ENCODE peak calls at places on chromosomes 12 and 14, in five cellular contexts. H is uterus, F is A549, C is transverse colon, U is adrenal gland. T is an unnamed sample.

GRCh38 chr12:120799417-120800045 is 73.9 kb downstream of the ACADS start:
- DNase-seq in H (no peak), F (no peak), U (no peak), C (no peak), T (no peak)

GRCh38 chr12:83168756-83169155 is 482.1 kb downstream of the TMTC2 start:
- DNase-seq in F (no peak), U (no peak), C (no peak), H (no peak), T (no peak)

GRCh38 chr12:131093971-131094830 is 140.5 kb downstream of the ADGRD1 start:
- DNase-seq in C (peak; percentile 4), H (peak; percentile 13), F (no peak), U (no peak), T (no peak)

GRCh38 chr12:45725631-45726593 is 3.6 kb upstream of the ARID2 start:
- DNase-seq in C (peak; percentile 17), U (peak; percentile 17), F (peak; percentile 46), H (no peak), T (no peak)

GRCh38 chr14:32201196-32201815 is 539 bp upstream of the RNU6-7 start:
- DNase-seq in H (peak; percentile 77), F (peak; percentile 66), C (peak; percentile 94), U (peak; percentile 84), T (peak; percentile 90)

GRCh38 chr14:100779691-100780080 is 46.2 kb upstream of the MEG3 start:
- DNase-seq in F (no peak), C (peak; percentile 5), U (no peak), H (no peak), T (no peak)

GRCh38 chr12:8823565-8824300 is 1.3 kb downstream of the A2ML1 start:
- DNase-seq in F (no peak), C (no peak), H (peak; percentile 34), U (peak; percentile 35), T (peak; percentile 14)

GRCh38 chr12:104974626-104975290 is 11.4 kb upstream of the NOPCHAP1 start:
- DNase-seq in C (peak; percentile 40), H (no peak), F (no peak), U (peak; percentile 26), T (no peak)

GRCh38 chr12:2484141-2484776 is 310.5 kb upstream of the FKBP4 start:
- DNase-seq in H (no peak), F (no peak), U (no peak), C (no peak), T (no peak)

GRCh38 chr12:63857771-63858670 is 13.5 kb downstream of the SRGAP1 start:
- DNase-seq in U (no peak), C (no peak), H (no peak), F (no peak), T (no peak)

GRCh38 chr14:100147181-100147631 is 12.2 kb downstream of the DEGS2 start:
- DNase-seq in F (no peak), U (no peak), H (no peak), C (no peak), T (no peak)

GRCh38 chr12:49367381-49368239 is at the start of gene SPATS2:
- DNase-seq in U (peak; percentile 93), F (no peak), C (peak; percentile 95), H (no peak), T (peak; percentile 92)

GRCh38 chr12:77923882-77924281 is 93.2 kb downstream of the NAV3 start:
- DNase-seq in U (no peak), C (no peak), H (no peak), F (no peak), T (no peak)

GRCh38 chr12:53298154-53298553 is 1.3 kb upstream of the MYG1 start:
- DNase-seq in F (no peak), U (peak; percentile 24), C (no peak), H (no peak), T (no peak)

GRCh38 chr12:65779091-65779642 is 45.1 kb upstream of the HMGA2 start:
- DNase-seq in H (no peak), U (no peak), F (no peak), C (no peak), T (no peak)

GRCh38 chr12:27226319-27226984 is 17.6 kb upstream of the STK38L start:
- DNase-seq in U (no peak), H (no peak), C (no peak), F (no peak), T (no peak)

GRCh38 chr12:52823761-52824450 is 10.0 kb upstream of the KRT4 start:
- DNase-seq in F (no peak), U (no peak), C (no peak), H (no peak), T (no peak)

GRCh38 chr12:22899184-22899583 is 274.2 kb downstream of the ETNK1 start:
- DNase-seq in F (no peak), C (no peak), U (no peak), H (no peak), T (no peak)
- H3K9me3 ChIP-seq in F (no peaks in the 10 kb centered on the region), C (no peaks in the 10 kb centered on the region), U (no peaks in the 10 kb centered on the region), H (no peaks in the 10 kb centered on the region), T (no peaks in the 10 kb centered on the region)

DNA sequence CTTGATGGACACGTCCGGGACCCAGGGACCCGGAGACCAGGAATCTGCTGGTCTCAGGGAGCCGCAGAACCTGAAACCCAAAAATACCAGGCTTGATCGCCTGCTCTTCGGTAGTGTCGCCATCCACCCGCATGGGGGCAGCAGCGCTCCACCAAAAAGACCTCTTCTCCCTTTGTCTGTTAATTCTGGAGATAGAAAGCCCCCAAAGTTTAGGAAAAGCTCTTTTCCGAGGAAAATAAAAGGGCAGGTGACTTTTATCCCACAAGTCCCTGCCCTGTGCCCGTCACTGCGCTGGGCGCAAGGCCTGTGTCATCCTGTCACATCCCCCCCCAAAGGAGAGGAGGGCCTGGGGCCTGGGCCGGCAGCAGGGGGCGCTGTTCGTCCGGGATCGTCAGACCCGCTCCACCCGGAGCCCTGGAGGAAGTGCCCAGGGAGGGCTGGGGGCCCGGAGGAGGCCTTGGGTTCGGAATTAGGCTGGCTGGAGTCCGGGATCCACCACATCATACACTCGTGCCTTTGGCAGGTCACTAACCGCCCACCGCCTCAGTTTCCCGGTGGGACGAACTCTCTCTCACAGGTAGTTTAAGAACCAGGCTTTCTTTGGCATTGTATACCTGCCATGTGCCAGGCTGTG is 31.9 kb downstream of the DAD1 start:
- DNase-seq in U (peak; percentile 80), F (peak; percentile 80), C (peak; percentile 89), H (peak; percentile 85), T (peak; percentile 80)
- TF ChIP-seq POLR2A in U (no peak), F (no peak), C (no peak), H (peak; percentile 19), T (no peak)

GRCh38 chr12:30425445-30425844 is 270.2 kb downstream of the IPO8 start:
- DNase-seq in C (no peak), U (no peak), F (no peak), H (no peak), T (no peak)

GRCh38 chr12:30427555-30427954 is 268.1 kb downstream of the IPO8 start:
- DNase-seq in C (no peak), F (no peak), U (no peak), H (no peak), T (no peak)

GRCh38 chr12:30423330-30423729 is 272.3 kb downstream of the IPO8 start:
- DNase-seq in U (no peak), H (no peak), F (no peak), C (no peak), T (no peak)

GRCh38 chr12:30422844-30423243 is 272.8 kb downstream of the IPO8 start:
- DNase-seq in U (no peak), C (no peak), F (no peak), H (no peak), T (no peak)

GRCh38 chr12:30428098-30428497 is 267.6 kb downstream of the IPO8 start:
- DNase-seq in H (no peak), C (no peak), U (no peak), F (no peak), T (no peak)
- H3K9me3 ChIP-seq in H (no peaks in the 10 kb centered on the region), C (no peaks in the 10 kb centered on the region), U (no peaks in the 10 kb centered on the region), F (no peaks in the 10 kb centered on the region), T (no peaks in the 10 kb centered on the region)

GRCh38 chr12:57935839-57936512 is 5.4 kb upstream of the ATP23 start:
- DNase-seq in U (peak; percentile 96), F (peak; percentile 89), H (peak; percentile 89), C (peak; percentile 93), T (peak; percentile 96)
- TF ChIP-seq POLR2A in U (peak; percentile 38), F (peak; percentile 81), H (peak; percentile 19), C (peak; percentile 50), T (peak; percentile 61)

GRCh38 chr12:132952371-132953162 is 3.5 kb downstream of the ZNF605 start:
- DNase-seq in H (no peak), U (no peak), C (no peak), F (no peak), T (no peak)
- H3K9me3 ChIP-seq in H (no peaks in the 10 kb centered on the region), U (no peaks in the 10 kb centered on the region), C (peaks cover 36% of the 10 kb centered on the region), F (peaks cover 76% of the 10 kb centered on the region), T (peaks cover 31% of the 10 kb centered on the region)

DNA sequence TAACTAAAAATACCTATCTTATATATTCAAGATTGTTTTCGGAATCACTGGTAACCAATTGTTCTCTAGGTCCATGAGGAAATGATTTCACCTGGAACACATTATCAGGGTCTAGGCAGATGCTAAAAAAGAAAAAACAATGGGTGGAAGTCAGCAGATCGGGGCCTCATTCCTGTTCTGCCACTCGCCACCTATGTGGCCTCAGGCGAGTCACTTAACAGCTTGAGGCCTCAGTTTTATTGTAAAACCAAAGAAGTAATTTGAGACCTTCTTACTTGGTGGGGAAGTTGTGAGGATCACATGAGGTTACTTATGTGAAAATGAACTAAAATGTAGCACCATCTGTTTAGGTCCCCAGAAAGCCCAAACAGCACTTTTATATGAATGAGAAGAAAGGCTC is 6.2 kb upstream of the RNASE10 start:
- DNase-seq in F (no peak), C (no peak), U (no peak), H (no peak), T (no peak)
- TF ChIP-seq POLR2A in F (no peak), C (no peak), U (no peak), H (no peak), T (no peak)

T was measured in body of pancreas.